ENCODE peak calls at places on chromosomes 6 and 20, in seven cellular contexts. H is pulmonary artery endothelial cell, I is cardiac fibroblast, S is cerebellum, W is HFFc6, X is lower leg skin, Z is body of pancreas. T is an unnamed sample.

GRCh38 chr6:158207452-158207788 is 39.3 kb downstream of the GTF2H5 start:
- DNase-seq in H (peak), I (peak), S (no peak), W (peak), X (no peak), Z (no peak), T (no peak)

GRCh38 chr6:165181951-165182414 is 127.4 kb downstream of the C6orf118 start:
- DNase-seq in H (no peak), I (peak), S (no peak), W (no peak), X (no peak), Z (no peak), T (peak)

GRCh38 chr6:167491403-167492095 is 166.7 kb downstream of the TTLL2 start:
- DNase-seq in H (no peak), I (no peak), S (no peak), W (no peak), X (no peak), Z (no peak), T (no peak)

GRCh38 chr6:82843291-82843885 is 222.3 kb downstream of the UBE3D start:
- DNase-seq in H (no peak), I (peak), S (no peak), W (no peak), X (no peak), Z (no peak), T (no peak)

GRCh38 chr6:79225718-79226117 is 8.8 kb downstream of the HMGN3 start:
- DNase-seq in H (no peak), I (no peak), S (no peak), W (peak), X (no peak), Z (no peak), T (no peak)

GRCh38 chr6:9540534-9541126 is 874.2 kb downstream of the TFAP2A start:
- DNase-seq in H (peak), I (peak), S (no peak), W (peak), X (no peak), Z (no peak), T (peak)

GRCh38 chr6:56490994-56491393 is 151.7 kb downstream of the DST start:
- DNase-seq in H (peak), I (peak), S (no peak), W (peak), X (no peak), Z (no peak), T (peak)

GRCh38 chr20:64222851-64223525 is 32.6 kb upstream of the PCMTD2 start:
- DNase-seq in H (no peak), I (no peak), S (no peak), W (no peak), X (no peak), Z (no peak), T (no peak)

GRCh38 chr6:108200631-108201030 is 34.8 kb downstream of the NR2E1 start:
- DNase-seq in H (no peak), I (peak), S (no peak), W (peak), X (no peak), Z (no peak), T (peak)

GRCh38 chr20:18638768-18639167 is 50.9 kb downstream of the DTD1 start:
- DNase-seq in H (no peak), I (no peak), S (no peak), W (no peak), X (no peak), Z (no peak), T (no peak)

GRCh38 chr6:157514659-157515496 is 133.9 kb downstream of the ZDHHC14 start:
- DNase-seq in H (peak), I (peak), S (peak), W (peak), X (no peak), Z (no peak), T (peak)

GRCh38 chr20:46606817-46607190 is 44.5 kb downstream of the SLC13A3 start:
- DNase-seq in H (no peak), I (no peak), S (no peak), W (no peak), X (no peak), Z (no peak), T (no peak)